ENCODE peak calls at places on chromosomes 1 and 21, in four cellular contexts. G is H7, S is GM23248, A is foreskin fibroblast. M is an unnamed sample.

GRCh38 chr1:75964760-75965408 is 32.7 kb upstream of the ASB17 start:
- DNase-seq in G (no peak), S (no peak), A (no peak), M (no peak)

GRCh38 chr1:230276401-230276800 is 149.7 kb downstream of the PGBD5 start:
- DNase-seq in G (no peak), S (no peak), A (no peak), M (no peak)

GRCh38 chr1:117633423-117633822 is 27.6 kb downstream of the TENT5C start:
- DNase-seq in G (no peak), S (no peak), A (no peak), M (no peak)

GRCh38 chr1:192045038-192045575 is 113.2 kb upstream of the RGS18 start:
- DNase-seq in G (no peak), S (no peak), A (no peak), M (no peak)

GRCh38 chr1:87362063-87362833 is 33.6 kb downstream of the LMO4 start:
- DNase-seq in G (no peak), S (no peak), A (no peak), M (no peak)

GRCh38 chr1:113322439-113322838 is 67.9 kb upstream of the MAGI3 start:
- DNase-seq in G (no peak), S (no peak), A (no peak), M (no peak)

GRCh38 chr1:180928272-180929230 is 15.9 kb downstream of the KIAA1614 start:
- DNase-seq in G (no peak), S (no peak), A (no peak), M (no peak)

GRCh38 chr21:45632165-45632896 is 11.2 kb upstream of the PCBP3 start:
- DNase-seq in G (no peak), S (no peak), A (no peak), M (no peak)

GRCh38 chr1:205301842-205302588 is 19.5 kb downstream of the NUAK2 start:
- DNase-seq in G (no peak), S (peak), A (no peak), M (peak)

GRCh38 chr1:18922319-18922726 is 20.0 kb upstream of the ALDH4A1 start:
- DNase-seq in G (no peak), S (peak), A (peak), M (peak)

GRCh38 chr1:98981917-98982513 is 22.6 kb downstream of the PLPPR5 start:
- DNase-seq in G (no peak), S (peak), A (peak), M (peak)

GRCh38 chr1:104630567-104630966 is 880.9 kb downstream of the AMY1C start:
- DNase-seq in G (no peak), S (no peak), A (no peak), M (no peak)

GRCh38 chr1:216221260-216221700 is 202.0 kb downstream of the USH2A start:
- DNase-seq in G (peak), S (peak), A (peak), M (peak)

GRCh38 chr1:51627672-51628071 is 10.8 kb downstream of the OSBPL9 start:
- DNase-seq in G (peak), S (peak), A (peak), M (peak)

GRCh38 chr21:17915976-17916375 is 96.8 kb upstream of the C21orf91 start:
- DNase-seq in G (no peak), S (no peak), A (no peak), M (no peak)

GRCh38 chr1:235421751-235422150 is 54.5 kb downstream of the TBCE start:
- DNase-seq in G (no peak), S (no peak), A (no peak), M (no peak)

GRCh38 chr1:226355679-226356583 is 47.0 kb upstream of the LIN9 start:
- DNase-seq in G (no peak), S (no peak), A (peak), M (no peak)

GRCh38 chr21:14366998-14367397 is 15.9 kb downstream of the HSPA13 start:
- DNase-seq in G (no peak), S (no peak), A (no peak), M (no peak)

GRCh38 chr1:155175927-155176371 is 2.3 kb downstream of the TRIM46 start:
- DNase-seq in G (peak), S (no peak), A (no peak), M (no peak)

GRCh38 chr21:44512496-44513388 is 27.3 kb downstream of the KRTAP10-1 start:
- DNase-seq in G (peak), S (no peak), A (no peak), M (no peak)

GRCh38 chr1:60989745-60990718 is 92.3 kb upstream of the NFIA start:
- DNase-seq in G (no peak), S (peak), A (peak), M (peak)

GRCh38 chr1:12206238-12206637 is 23.6 kb upstream of the VPS13D start:
- DNase-seq in G (no peak), S (no peak), A (no peak), M (no peak)

GRCh38 chr1:2585318-2586092 is 1.1 kb upstream of the PRXL2B start:
- DNase-seq in G (peak), S (peak), A (peak), M (peak)

GRCh38 chr1:88661188-88661587 is 22.9 kb upstream of the PKN2 start:
- DNase-seq in G (peak), S (no peak), A (peak), M (peak)

GRCh38 chr1:43256675-43257570 is 12.9 kb upstream of the TMEM125 start:
- DNase-seq in G (no peak), S (no peak), A (no peak), M (no peak)

GRCh38 chr1:30088594-30089556 is 634.5 kb downstream of the MATN1 start:
- DNase-seq in G (no peak), S (no peak), A (peak), M (no peak)

GRCh38 chr1:21344750-21345443 is 54.6 kb upstream of the ECE1 start:
- DNase-seq in G (peak), S (peak), A (peak), M (no peak)

GRCh38 chr1:153774780-153775431 is at the start of gene SLC27A3:
- DNase-seq in G (peak), S (no peak), A (peak), M (peak)

GRCh38 chr1:173122958-173123852 is 72.5 kb upstream of the TNFSF18 start:
- DNase-seq in G (peak), S (peak), A (peak), M (peak)

GRCh38 chr1:215375386-215375785 is 191.7 kb upstream of the KCTD3 start:
- DNase-seq in G (no peak), S (peak), A (no peak), M (peak)

GRCh38 chr1:51922040-51922439 is 43.5 kb upstream of the NRDC start:
- DNase-seq in G (no peak), S (no peak), A (no peak), M (no peak)

GRCh38 chr1:212108981-212109380 is 73.4 kb downstream of the DTL start:
- DNase-seq in G (no peak), S (no peak), A (no peak), M (no peak)

GRCh38 chr1:159867322-159868064 is 5.0 kb upstream of the VSIG8 start:
- DNase-seq in G (peak), S (peak), A (peak), M (no peak)

GRCh38 chr1:9135145-9135836 is 6.4 kb upstream of the GPR157 start:
- DNase-seq in G (no peak), S (no peak), A (no peak), M (no peak)

M was measured in fibroblast of the aortic adventitia.